ENCODE peak calls at places on chromosomes 12 and 14, in four cellular contexts. One of them, this sample, is unnamed.

GRCh38 chr12:69008510-69008909 is 75.5 kb upstream of the CPM start:
- DNase-seq in DND-41: no peak
- DNase-seq in H7: no peak
- DNase-seq in psoas muscle: no peak
- DNase-seq in this sample: no peak

GRCh38 chr14:60707858-60708257 is 16.3 kb downstream of the SIX4 start:
- DNase-seq in H7: no peak
- DNase-seq in DND-41: no peak
- DNase-seq in psoas muscle: no peak
- DNase-seq in this sample: no peak

GRCh38 chr12:26636710-26637328 is 196.2 kb downstream of the ITPR2 start:
- DNase-seq in psoas muscle: no peak
- DNase-seq in DND-41: no peak
- DNase-seq in H7: no peak
- DNase-seq in this sample: no peak

GRCh38 chr12:77325505-77325904 is 260.1 kb upstream of the E2F7 start:
- DNase-seq in DND-41: no peak
- DNase-seq in psoas muscle: no peak
- DNase-seq in H7: peak
- DNase-seq in this sample: no peak

GRCh38 chr14:73758392-73759182 is 44.4 kb upstream of the PNMA1 start:
- DNase-seq in H7: peak
- DNase-seq in DND-41: peak
- DNase-seq in psoas muscle: peak
- DNase-seq in this sample: peak

GRCh38 chr12:6468283-6468575 is 2.2 kb downstream of the VAMP1 start:
- DNase-seq in H7: no peak
- DNase-seq in psoas muscle: no peak
- DNase-seq in DND-41: no peak
- DNase-seq in this sample: no peak

GRCh38 chr12:128069359-128069997 is 197.5 kb upstream of the TMEM132C start:
- DNase-seq in DND-41: peak
- DNase-seq in H7: peak
- DNase-seq in psoas muscle: no peak
- DNase-seq in this sample: peak

GRCh38 chr12:24592048-24592447 is 356.9 kb downstream of the BCAT1 start:
- DNase-seq in psoas muscle: no peak
- DNase-seq in DND-41: no peak
- DNase-seq in H7: no peak
- DNase-seq in this sample: no peak

GRCh38 chr12:19520646-19521045 is 81.4 kb downstream of the AEBP2 start:
- DNase-seq in H7: no peak
- DNase-seq in psoas muscle: no peak
- DNase-seq in DND-41: no peak
- DNase-seq in this sample: no peak

GRCh38 chr12:124369901-124370378 is 75.0 kb downstream of the RFLNA start:
- DNase-seq in psoas muscle: no peak
- DNase-seq in DND-41: no peak
- DNase-seq in H7: no peak
- DNase-seq in this sample: no peak
- H3K4me3 ChIP-seq in psoas muscle: peak
- H3K4me3 ChIP-seq in DND-41: no peak
- H3K4me3 ChIP-seq in H7: no peak
- H3K4me3 ChIP-seq in this sample: no peak

GRCh38 chr12:94149781-94150482 is 1.6 kb downstream of the PLXNC1 start:
- DNase-seq in DND-41: no peak
- DNase-seq in H7: peak
- DNase-seq in psoas muscle: peak
- DNase-seq in this sample: no peak

GRCh38 chr12:94148841-94149780 is 734 bp downstream of the PLXNC1 start:
- DNase-seq in DND-41: peak
- DNase-seq in H7: peak
- DNase-seq in psoas muscle: peak
- DNase-seq in this sample: no peak

GRCh38 chr12:94152292-94153083 is 4.1 kb downstream of the PLXNC1 start:
- DNase-seq in H7: no peak
- DNase-seq in DND-41: no peak
- DNase-seq in psoas muscle: no peak
- DNase-seq in this sample: no peak

GRCh38 chr12:94150483-94151225 is 2.3 kb downstream of the PLXNC1 start:
- DNase-seq in psoas muscle: peak
- DNase-seq in H7: peak
- DNase-seq in DND-41: peak
- DNase-seq in this sample: no peak

GRCh38 chr12:94151577-94151976 is 3.2 kb downstream of the PLXNC1 start:
- DNase-seq in DND-41: no peak
- DNase-seq in psoas muscle: no peak
- DNase-seq in H7: peak
- DNase-seq in this sample: no peak
- H3K4me3 ChIP-seq in DND-41: no peak
- H3K4me3 ChIP-seq in psoas muscle: no peak
- H3K4me3 ChIP-seq in H7: no peak
- H3K4me3 ChIP-seq in this sample: no peak

DNA sequence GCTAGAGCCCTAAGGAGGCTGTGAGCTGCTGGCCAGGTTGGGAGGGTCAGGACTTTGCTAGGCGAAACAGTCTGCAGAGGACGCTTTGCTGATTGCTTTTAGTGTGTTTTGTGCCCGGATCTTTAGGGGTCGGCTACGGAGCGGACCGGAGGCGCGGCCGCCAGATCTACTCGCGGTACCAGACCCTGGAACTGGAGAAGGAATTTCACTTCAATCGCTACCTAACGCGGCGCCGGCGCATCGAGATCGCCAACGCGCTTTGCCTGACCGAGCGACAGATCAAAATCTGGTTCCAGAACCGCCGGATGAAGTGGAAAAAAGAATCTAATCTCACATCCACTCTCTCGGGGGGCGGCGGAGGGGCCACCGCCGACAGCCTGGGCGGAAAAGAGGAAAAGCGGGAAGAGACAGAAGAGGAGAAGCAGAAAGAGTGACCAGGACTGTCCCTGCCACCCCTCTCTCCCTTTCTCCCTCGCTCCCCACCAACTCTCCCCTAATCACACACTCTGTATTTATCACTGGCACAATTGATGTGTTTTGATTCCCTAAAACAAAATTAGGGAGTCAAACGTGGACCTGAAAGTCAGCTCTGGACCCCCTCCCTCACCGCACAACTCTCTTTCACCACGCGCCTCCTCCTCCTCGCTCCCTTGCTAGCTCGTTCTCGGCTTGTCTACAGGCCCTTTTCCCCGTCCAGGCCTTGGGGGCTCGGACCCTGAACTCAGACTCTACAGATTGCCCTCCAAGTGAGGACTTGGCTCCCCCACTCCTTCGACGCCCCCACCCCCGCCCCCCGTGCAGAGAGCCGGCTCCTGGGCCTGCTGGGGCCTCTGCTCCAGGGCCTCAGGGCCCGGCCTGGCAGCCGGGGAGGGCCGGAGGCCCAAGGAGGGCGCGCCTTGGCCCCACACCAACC is 1.5 kb downstream of the HOXC6 start:
- DNase-seq in H7: peak
- DNase-seq in DND-41: no peak
- DNase-seq in psoas muscle: peak
- DNase-seq in this sample: no peak
- H3K4me3 ChIP-seq in H7: no peak
- H3K4me3 ChIP-seq in DND-41: no peak
- H3K4me3 ChIP-seq in psoas muscle: peak
- H3K4me3 ChIP-seq in this sample: no peak

GRCh38 chr14:92539875-92540274 is 26.3 kb downstream of the RIN3 start:
- DNase-seq in H7: no peak
- DNase-seq in psoas muscle: peak
- DNase-seq in DND-41: no peak
- DNase-seq in this sample: no peak
- H3K4me3 ChIP-seq in H7: no peak
- H3K4me3 ChIP-seq in psoas muscle: no peak
- H3K4me3 ChIP-seq in DND-41: no peak
- H3K4me3 ChIP-seq in this sample: no peak

GRCh38 chr14:58637040-58637390 is 747 bp upstream of the DACT1 start:
- DNase-seq in H7: no peak
- DNase-seq in DND-41: no peak
- DNase-seq in psoas muscle: no peak
- DNase-seq in this sample: no peak
- H3K4me3 ChIP-seq in H7: peak
- H3K4me3 ChIP-seq in DND-41: no peak
- H3K4me3 ChIP-seq in psoas muscle: peak
- H3K4me3 ChIP-seq in this sample: no peak

GRCh38 chr12:132595183-132595582 is 15.2 kb downstream of the LRCOL1 start:
- DNase-seq in H7: no peak
- DNase-seq in DND-41: no peak
- DNase-seq in psoas muscle: no peak
- DNase-seq in this sample: no peak

GRCh38 chr12:132593938-132594358 is 16.4 kb downstream of the LRCOL1 start:
- DNase-seq in DND-41: peak
- DNase-seq in H7: peak
- DNase-seq in psoas muscle: peak
- DNase-seq in this sample: peak

GRCh38 chr12:132593071-132593470 is 17.3 kb downstream of the LRCOL1 start:
- DNase-seq in psoas muscle: peak
- DNase-seq in H7: peak
- DNase-seq in DND-41: no peak
- DNase-seq in this sample: no peak

GRCh38 chr12:132592261-132592970 is 18.0 kb downstream of the LRCOL1 start:
- DNase-seq in H7: no peak
- DNase-seq in DND-41: no peak
- DNase-seq in psoas muscle: peak
- DNase-seq in this sample: no peak

GRCh38 chr12:132593521-132593920 is 16.9 kb downstream of the LRCOL1 start:
- DNase-seq in psoas muscle: peak
- DNase-seq in H7: no peak
- DNase-seq in DND-41: no peak
- DNase-seq in this sample: no peak
- H3K4me3 ChIP-seq in psoas muscle: peak
- H3K4me3 ChIP-seq in H7: no peak
- H3K4me3 ChIP-seq in DND-41: no peak
- H3K4me3 ChIP-seq in this sample: no peak

GRCh38 chr14:98136420-98136819 is 1135.6 kb downstream of the BCL11B start:
- DNase-seq in DND-41: peak
- DNase-seq in H7: no peak
- DNase-seq in psoas muscle: no peak
- DNase-seq in this sample: no peak

GRCh38 chr14:98133806-98134205 is 1138.2 kb downstream of the BCL11B start:
- DNase-seq in H7: no peak
- DNase-seq in DND-41: no peak
- DNase-seq in psoas muscle: no peak
- DNase-seq in this sample: no peak

GRCh38 chr14:98137626-98138025 is 1134.4 kb downstream of the BCL11B start:
- DNase-seq in H7: no peak
- DNase-seq in DND-41: no peak
- DNase-seq in psoas muscle: no peak
- DNase-seq in this sample: no peak

GRCh38 chr14:98138666-98139065 is 1133.3 kb downstream of the BCL11B start:
- DNase-seq in psoas muscle: no peak
- DNase-seq in H7: peak
- DNase-seq in DND-41: peak
- DNase-seq in this sample: peak

DNA sequence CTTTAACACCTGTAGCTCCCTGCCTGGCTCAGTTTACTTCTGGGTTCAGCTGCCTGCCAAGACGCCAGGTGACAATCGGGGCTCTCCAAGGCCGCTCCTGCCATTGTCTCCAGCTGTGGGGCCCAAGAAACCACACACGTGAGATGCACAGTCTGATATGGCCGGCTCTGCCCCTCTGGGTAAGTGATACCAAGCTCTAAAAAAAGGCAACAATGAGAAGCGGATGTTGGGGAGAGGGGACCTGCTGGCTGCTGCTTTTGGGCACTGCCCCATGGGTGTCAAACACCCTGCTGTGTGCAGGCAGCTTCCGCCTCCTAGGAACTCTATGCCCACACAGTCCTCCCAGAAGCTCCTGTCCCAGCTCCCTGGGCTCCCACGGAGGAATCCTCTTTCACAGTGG is 1136.0 kb downstream of the BCL11B start:
- DNase-seq in DND-41: peak
- DNase-seq in psoas muscle: no peak
- DNase-seq in H7: no peak
- DNase-seq in this sample: peak
- H3K4me3 ChIP-seq in DND-41: no peak
- H3K4me3 ChIP-seq in psoas muscle: no peak
- H3K4me3 ChIP-seq in H7: no peak
- H3K4me3 ChIP-seq in this sample: no peak

GRCh38 chr14:27623782-27624181 is 1025.9 kb upstream of the NOVA1 start:
- DNase-seq in H7: no peak
- DNase-seq in DND-41: no peak
- DNase-seq in psoas muscle: no peak
- DNase-seq in this sample: no peak
- H3K4me3 ChIP-seq in H7: no peak
- H3K4me3 ChIP-seq in DND-41: no peak
- H3K4me3 ChIP-seq in psoas muscle: no peak
- H3K4me3 ChIP-seq in this sample: no peak

GRCh38 chr12:53793221-53793620 is 41.4 kb upstream of the CISTR start:
- DNase-seq in H7: no peak
- DNase-seq in DND-41: no peak
- DNase-seq in psoas muscle: no peak
- DNase-seq in this sample: no peak
- H3K4me3 ChIP-seq in H7: no peak
- H3K4me3 ChIP-seq in DND-41: no peak
- H3K4me3 ChIP-seq in psoas muscle: no peak
- H3K4me3 ChIP-seq in this sample: no peak

This sample was measured in Jurkat, Clone E6-1.